ENCODE peak calls at places on chromosomes 1 and 21, in seven cellular contexts. One of them, this sample, is unnamed. For H3K4me1, the result is how much of the 10 kb centered on the place peaks cover.

GRCh38 chr1:160400284-160400645 is at the start of gene VANGL2:
- DNase-seq in heart left ventricle: peak
- DNase-seq in stomach: peak
- DNase-seq in Peyer's patch: peak
- DNase-seq in breast epithelium: peak
- DNase-seq in tibial nerve: no peak
- DNase-seq in IMR-90: peak
- DNase-seq in this sample: peak

GRCh38 chr1:183290628-183291027 is 104.6 kb downstream of the LAMC2 start:
- DNase-seq in tibial nerve: no peak
- DNase-seq in stomach: no peak
- DNase-seq in Peyer's patch: no peak
- DNase-seq in heart left ventricle: no peak
- DNase-seq in breast epithelium: no peak
- DNase-seq in IMR-90: no peak
- DNase-seq in this sample: no peak

GRCh38 chr1:116847688-116848531 is 61.8 kb upstream of the PTGFRN start:
- DNase-seq in IMR-90: peak
- DNase-seq in Peyer's patch: peak
- DNase-seq in breast epithelium: no peak
- DNase-seq in stomach: no peak
- DNase-seq in heart left ventricle: peak
- DNase-seq in tibial nerve: no peak
- DNase-seq in this sample: no peak

GRCh38 chr1:95169544-95169943 is 52.4 kb downstream of the TLCD4 start:
- DNase-seq in tibial nerve: no peak
- DNase-seq in IMR-90: no peak
- DNase-seq in Peyer's patch: no peak
- DNase-seq in stomach: no peak
- DNase-seq in heart left ventricle: no peak
- DNase-seq in breast epithelium: no peak
- DNase-seq in this sample: no peak

GRCh38 chr1:175742790-175743459 is 470 bp downstream of the TNR start:
- DNase-seq in breast epithelium: no peak
- DNase-seq in tibial nerve: no peak
- DNase-seq in stomach: no peak
- DNase-seq in Peyer's patch: no peak
- DNase-seq in heart left ventricle: no peak
- DNase-seq in IMR-90: peak
- DNase-seq in this sample: peak

GRCh38 chr1:160328171-160328570 is 14.9 kb downstream of the COPA start:
- DNase-seq in IMR-90: no peak
- DNase-seq in breast epithelium: no peak
- DNase-seq in heart left ventricle: no peak
- DNase-seq in stomach: no peak
- DNase-seq in tibial nerve: no peak
- DNase-seq in Peyer's patch: no peak
- DNase-seq in this sample: no peak

GRCh38 chr1:107963601-107964396 is 1.2 kb downstream of the VAV3 start:
- DNase-seq in heart left ventricle: no peak
- DNase-seq in IMR-90: no peak
- DNase-seq in Peyer's patch: peak
- DNase-seq in breast epithelium: no peak
- DNase-seq in tibial nerve: no peak
- DNase-seq in stomach: peak
- DNase-seq in this sample: peak

GRCh38 chr1:77319036-77319705 is 37.4 kb downstream of the AK5 start:
- DNase-seq in Peyer's patch: no peak
- DNase-seq in heart left ventricle: no peak
- DNase-seq in tibial nerve: no peak
- DNase-seq in stomach: no peak
- DNase-seq in IMR-90: peak
- DNase-seq in breast epithelium: no peak
- DNase-seq in this sample: no peak

GRCh38 chr1:156815307-156815826 is 1.3 kb downstream of the SH2D2A start:
- DNase-seq in heart left ventricle: peak
- DNase-seq in breast epithelium: no peak
- DNase-seq in Peyer's patch: peak
- DNase-seq in stomach: no peak
- DNase-seq in IMR-90: peak
- DNase-seq in tibial nerve: peak
- DNase-seq in this sample: peak

GRCh38 chr21:27168084-27168483 is 201.2 kb upstream of the ADAMTS5 start:
- DNase-seq in breast epithelium: no peak
- DNase-seq in Peyer's patch: no peak
- DNase-seq in heart left ventricle: no peak
- DNase-seq in stomach: no peak
- DNase-seq in tibial nerve: no peak
- DNase-seq in IMR-90: peak
- DNase-seq in this sample: no peak

GRCh38 chr1:206935491-206936067 is 10.7 kb downstream of the PIGR start:
- DNase-seq in Peyer's patch: no peak
- DNase-seq in tibial nerve: no peak
- DNase-seq in breast epithelium: no peak
- DNase-seq in IMR-90: peak
- DNase-seq in heart left ventricle: no peak
- DNase-seq in stomach: peak
- DNase-seq in this sample: peak

GRCh38 chr1:2650967-2651645 is 18.3 kb upstream of the MMEL1 start:
- DNase-seq in Peyer's patch: peak
- DNase-seq in breast epithelium: peak
- DNase-seq in IMR-90: no peak
- DNase-seq in tibial nerve: no peak
- DNase-seq in heart left ventricle: peak
- DNase-seq in stomach: peak
- DNase-seq in this sample: peak

GRCh38 chr1:41528726-41529605 is 44.5 kb upstream of the EDN2 start:
- DNase-seq in tibial nerve: no peak
- DNase-seq in heart left ventricle: peak
- DNase-seq in stomach: no peak
- DNase-seq in Peyer's patch: peak
- DNase-seq in breast epithelium: peak
- DNase-seq in IMR-90: no peak
- DNase-seq in this sample: no peak

GRCh38 chr1:37332126-37332525 is 142.3 kb upstream of the ZC3H12A start:
- DNase-seq in IMR-90: no peak
- DNase-seq in breast epithelium: no peak
- DNase-seq in tibial nerve: no peak
- DNase-seq in stomach: no peak
- DNase-seq in heart left ventricle: no peak
- DNase-seq in Peyer's patch: no peak
- DNase-seq in this sample: no peak

GRCh38 chr1:1773874-1774273 is 4.4 kb downstream of the NADK start:
- DNase-seq in heart left ventricle: no peak
- DNase-seq in tibial nerve: no peak
- DNase-seq in IMR-90: no peak
- DNase-seq in stomach: no peak
- DNase-seq in breast epithelium: no peak
- DNase-seq in Peyer's patch: no peak
- DNase-seq in this sample: no peak

GRCh38 chr21:38178653-38179503 is 77.9 kb upstream of the KCNJ15 start:
- DNase-seq in IMR-90: no peak
- DNase-seq in heart left ventricle: no peak
- DNase-seq in stomach: no peak
- DNase-seq in tibial nerve: no peak
- DNase-seq in Peyer's patch: no peak
- DNase-seq in breast epithelium: no peak
- DNase-seq in this sample: no peak

GRCh38 chr1:21931171-21932093 is 5.7 kb downstream of the HSPG2 start:
- DNase-seq in Peyer's patch: peak
- DNase-seq in tibial nerve: peak
- DNase-seq in stomach: peak
- DNase-seq in heart left ventricle: peak
- DNase-seq in breast epithelium: no peak
- DNase-seq in IMR-90: peak
- DNase-seq in this sample: peak

GRCh38 chr1:66945316-66945715 is 20.5 kb downstream of the MIER1 start:
- DNase-seq in breast epithelium: no peak
- DNase-seq in heart left ventricle: no peak
- DNase-seq in stomach: no peak
- DNase-seq in IMR-90: no peak
- DNase-seq in Peyer's patch: no peak
- DNase-seq in tibial nerve: no peak
- DNase-seq in this sample: no peak

DNA sequence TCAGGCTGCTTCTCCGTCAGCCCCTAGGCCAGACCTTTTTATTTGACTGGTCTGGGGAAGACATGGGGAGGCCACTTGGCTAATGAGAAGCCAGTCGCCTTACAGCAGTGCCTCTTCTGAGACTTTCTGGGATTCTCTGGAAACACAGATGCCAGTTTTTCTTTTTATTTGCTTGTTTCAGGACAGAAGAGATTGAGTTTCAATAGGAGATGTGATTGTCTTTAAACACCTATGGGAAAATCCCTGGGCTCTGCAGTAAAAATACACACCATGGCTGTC is 15.4 kb upstream of the BTG2 start:
- DNase-seq in stomach: no peak
- DNase-seq in Peyer's patch: no peak
- DNase-seq in tibial nerve: no peak
- DNase-seq in breast epithelium: no peak
- DNase-seq in IMR-90: no peak
- DNase-seq in heart left ventricle: no peak
- DNase-seq in this sample: no peak
- H3K4me1 ChIP-seq in stomach: half or more
- H3K4me1 ChIP-seq in Peyer's patch: half or more
- H3K4me1 ChIP-seq in tibial nerve: half or more
- H3K4me1 ChIP-seq in breast epithelium: under half
- H3K4me1 ChIP-seq in IMR-90: under half
- H3K4me1 ChIP-seq in heart left ventricle: half or more
- H3K4me1 ChIP-seq in this sample: half or more

GRCh38 chr1:26695417-26696190 is at the start of gene ARID1A:
- DNase-seq in breast epithelium: peak
- DNase-seq in stomach: peak
- DNase-seq in tibial nerve: peak
- DNase-seq in Peyer's patch: peak
- DNase-seq in heart left ventricle: peak
- DNase-seq in IMR-90: peak
- DNase-seq in this sample: peak
- TF ChIP-seq POLR2A in breast epithelium: peak
- TF ChIP-seq POLR2A in stomach: no peak
- TF ChIP-seq POLR2A in tibial nerve: peak
- TF ChIP-seq POLR2A in Peyer's patch: peak
- TF ChIP-seq POLR2A in heart left ventricle: no peak
- TF ChIP-seq POLR2A in IMR-90: peak
- TF ChIP-seq POLR2A in this sample: peak

GRCh38 chr1:19210772-19211549 is 895 bp upstream of the UBR4 start:
- DNase-seq in stomach: no peak
- DNase-seq in breast epithelium: no peak
- DNase-seq in tibial nerve: no peak
- DNase-seq in Peyer's patch: no peak
- DNase-seq in heart left ventricle: no peak
- DNase-seq in IMR-90: peak
- DNase-seq in this sample: no peak

GRCh38 chr1:19209439-19209989 is 552 bp downstream of the UBR4 start:
- DNase-seq in stomach: peak
- DNase-seq in IMR-90: peak
- DNase-seq in heart left ventricle: peak
- DNase-seq in tibial nerve: peak
- DNase-seq in breast epithelium: no peak
- DNase-seq in Peyer's patch: peak
- DNase-seq in this sample: peak

GRCh38 chr1:19212167-19212566 is 2.1 kb upstream of the UBR4 start:
- DNase-seq in heart left ventricle: no peak
- DNase-seq in IMR-90: no peak
- DNase-seq in breast epithelium: no peak
- DNase-seq in tibial nerve: no peak
- DNase-seq in stomach: no peak
- DNase-seq in Peyer's patch: no peak
- DNase-seq in this sample: no peak

GRCh38 chr1:19208710-19209438 is 1.2 kb downstream of the UBR4 start:
- DNase-seq in Peyer's patch: no peak
- DNase-seq in IMR-90: peak
- DNase-seq in breast epithelium: no peak
- DNase-seq in tibial nerve: no peak
- DNase-seq in stomach: no peak
- DNase-seq in heart left ventricle: no peak
- DNase-seq in this sample: no peak

GRCh38 chr1:19209990-19210771 is at the start of gene UBR4:
- DNase-seq in tibial nerve: peak
- DNase-seq in Peyer's patch: peak
- DNase-seq in IMR-90: peak
- DNase-seq in breast epithelium: peak
- DNase-seq in heart left ventricle: peak
- DNase-seq in stomach: peak
- DNase-seq in this sample: peak
- TF ChIP-seq CTCF in tibial nerve: no peak
- TF ChIP-seq CTCF in Peyer's patch: peak
- TF ChIP-seq CTCF in IMR-90: no peak
- TF ChIP-seq CTCF in breast epithelium: no peak
- TF ChIP-seq CTCF in heart left ventricle: no peak
- TF ChIP-seq CTCF in stomach: no peak
- TF ChIP-seq CTCF in this sample: no peak

GRCh38 chr1:47915677-47916353 is 81.4 kb downstream of the TRABD2B start:
- DNase-seq in Peyer's patch: no peak
- DNase-seq in IMR-90: no peak
- DNase-seq in breast epithelium: no peak
- DNase-seq in stomach: no peak
- DNase-seq in tibial nerve: no peak
- DNase-seq in heart left ventricle: no peak
- DNase-seq in this sample: no peak

GRCh38 chr1:47912756-47913155 is 84.4 kb downstream of the TRABD2B start:
- DNase-seq in breast epithelium: no peak
- DNase-seq in Peyer's patch: no peak
- DNase-seq in tibial nerve: no peak
- DNase-seq in IMR-90: no peak
- DNase-seq in heart left ventricle: no peak
- DNase-seq in stomach: no peak
- DNase-seq in this sample: no peak

GRCh38 chr1:47914952-47915676 is 82.1 kb downstream of the TRABD2B start:
- DNase-seq in breast epithelium: no peak
- DNase-seq in stomach: no peak
- DNase-seq in tibial nerve: no peak
- DNase-seq in Peyer's patch: no peak
- DNase-seq in IMR-90: no peak
- DNase-seq in heart left ventricle: no peak
- DNase-seq in this sample: no peak

GRCh38 chr1:47913225-47913823 is 83.9 kb downstream of the TRABD2B start:
- DNase-seq in heart left ventricle: no peak
- DNase-seq in breast epithelium: no peak
- DNase-seq in Peyer's patch: no peak
- DNase-seq in stomach: no peak
- DNase-seq in IMR-90: no peak
- DNase-seq in tibial nerve: no peak
- DNase-seq in this sample: no peak

DNA sequence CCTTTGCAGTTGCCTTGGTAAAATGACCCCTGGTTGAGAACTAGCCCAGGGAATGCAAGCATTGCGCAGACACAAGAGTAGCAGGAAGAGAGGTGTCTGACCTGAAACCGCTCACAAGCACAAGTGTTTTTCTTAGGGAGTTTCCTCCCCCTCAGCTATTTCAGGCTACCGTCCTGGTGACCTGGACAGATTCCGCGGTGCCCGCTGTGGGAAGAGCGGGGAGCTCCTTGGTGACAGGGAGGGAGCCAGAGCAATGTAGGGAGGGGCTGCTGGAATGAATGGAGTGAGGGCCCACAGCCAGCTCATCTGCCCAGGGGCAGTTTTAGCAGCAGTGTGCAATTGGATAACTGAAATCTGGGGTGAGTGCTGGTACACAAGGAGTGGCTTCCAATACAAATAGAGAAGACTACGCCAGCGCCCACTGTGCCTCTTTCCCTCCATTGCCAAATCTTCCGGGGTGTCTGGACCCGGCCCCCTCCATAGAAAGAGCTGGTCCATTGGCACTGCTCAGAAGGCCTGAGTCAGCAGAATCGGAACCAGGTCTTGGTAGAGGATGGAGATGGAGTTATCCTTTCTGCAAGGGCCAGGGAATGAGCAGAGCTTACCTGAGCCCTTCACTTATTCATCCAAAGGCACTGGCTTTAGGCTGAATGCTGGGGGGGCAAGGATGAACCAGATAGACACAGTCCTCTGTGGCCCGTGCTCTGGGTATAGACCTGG is 82.8 kb downstream of the TRABD2B start:
- DNase-seq in breast epithelium: no peak
- DNase-seq in stomach: no peak
- DNase-seq in Peyer's patch: no peak
- DNase-seq in IMR-90: no peak
- DNase-seq in tibial nerve: no peak
- DNase-seq in heart left ventricle: no peak
- DNase-seq in this sample: no peak
- H3K4me1 ChIP-seq in breast epithelium: under half
- H3K4me1 ChIP-seq in stomach: under half
- H3K4me1 ChIP-seq in Peyer's patch: under half
- H3K4me1 ChIP-seq in IMR-90: under half
- H3K4me1 ChIP-seq in tibial nerve: under half
- H3K4me1 ChIP-seq in heart left ventricle: under half
- H3K4me1 ChIP-seq in this sample: under half

This sample was measured in body of pancreas.